ENCODE peak calls at places on chromosomes 6 and 20, in nine cellular contexts. W, H, T, B, N, L, Z, S and P are unnamed samples.

GRCh38 chr6:72267470-72267869 is 354.4 kb upstream of the KCNQ5 start:
- DNase-seq in N (no peak), B (no peak), L (no peak), S (no peak), Z (peak; percentile 87), H (no peak), T (no peak), W (no peak), P (no peak)

GRCh38 chr20:13855613-13856012 is 70.8 kb downstream of the NDUFAF5 start:
- DNase-seq in L (no peak), Z (no peak), S (no peak), W (no peak), B (no peak), T (no peak), H (no peak), N (no peak), P (no peak)

GRCh38 chr20:33407796-33408195 is 6.5 kb upstream of the CDK5RAP1 start:
- DNase-seq in N (no peak), S (no peak), Z (no peak), L (no peak), B (no peak), T (no peak), W (no peak), H (no peak), P (no peak)

GRCh38 chr6:151497935-151498726 is 4.3 kb downstream of the CCDC170 start:
- DNase-seq in Z (no peak), H (no peak), W (no peak), T (no peak), N (no peak), L (no peak), B (no peak), S (no peak), P (no peak)

GRCh38 chr20:58579819-58580492 is 64.8 kb upstream of the APCDD1L start:
- DNase-seq in W (no peak), H (no peak), T (no peak), S (no peak), L (no peak), Z (no peak), B (no peak), N (no peak), P (no peak)

GRCh38 chr6:165055231-165055630 is 254.2 kb downstream of the C6orf118 start:
- DNase-seq in H (peak; percentile 50), W (no peak), B (no peak), L (no peak), Z (peak; percentile 78), S (no peak), N (no peak), T (no peak), P (peak; percentile 29)

GRCh38 chr20:60053813-60054190 is 95.6 kb downstream of the CDH26 start:
- DNase-seq in W (no peak), H (peak; percentile 24), L (no peak), B (no peak), N (no peak), S (no peak), Z (no peak), T (no peak), P (no peak)

GRCh38 chr20:63047946-63048345 is 41.2 kb upstream of the BHLHE23 start:
- DNase-seq in Z (no peak), W (peak; percentile 0), N (no peak), B (no peak), L (no peak), T (no peak), S (no peak), H (no peak), P (no peak)

GRCh38 chr6:4403023-4403752 is 267.8 kb upstream of the ECI2 start:
- DNase-seq in S (no peak), Z (no peak), H (no peak), L (no peak), N (no peak), T (no peak), W (no peak), B (no peak), P (no peak)

GRCh38 chr20:51995038-51995437 is 192.7 kb upstream of the SALL4 start:
- DNase-seq in W (no peak), S (no peak), Z (no peak), H (no peak), L (no peak), B (no peak), T (no peak), N (no peak), P (no peak)

GRCh38 chr6:13006578-13007300 is 290.2 kb downstream of the PHACTR1 start:
- DNase-seq in B (no peak), T (no peak), L (no peak), N (peak; percentile 39), H (no peak), W (no peak), Z (peak; percentile 46), S (no peak), P (no peak)

GRCh38 chr6:123089223-123089622 is 93.2 kb downstream of the CLVS2 start:
- DNase-seq in T (no peak), S (no peak), L (no peak), N (no peak), Z (no peak), H (no peak), W (no peak), B (no peak), P (no peak)

GRCh38 chr20:9503530-9504251 is 10.7 kb upstream of the LAMP5 start:
- DNase-seq in N (no peak), B (peak; percentile 25), W (no peak), L (no peak), H (peak; percentile 75), T (no peak), Z (peak; percentile 65), S (no peak), P (peak; percentile 48)

GRCh38 chr20:53040678-53041674 is 68.8 kb downstream of the TSHZ2 start:
- DNase-seq in Z (peak; percentile 6), S (no peak), B (no peak), H (peak; percentile 48), N (no peak), W (no peak), T (no peak), L (no peak), P (no peak)

GRCh38 chr6:11778648-11779307 is at the start of gene ADTRP:
- DNase-seq in H (no peak), L (no peak), N (no peak), Z (no peak), T (no peak), B (no peak), S (no peak), W (no peak), P (no peak)

GRCh38 chr6:136226027-136226673 is 24.0 kb downstream of the MTFR2 start:
- DNase-seq in N (peak; percentile 29), H (peak; percentile 79), L (peak; percentile 89), T (no peak), W (peak; percentile 40), B (peak; percentile 67), S (no peak), Z (peak; percentile 56), P (peak; percentile 36)

GRCh38 chr6:141986457-141986856 is 146.3 kb upstream of the GJE1 start:
- DNase-seq in N (no peak), S (no peak), L (no peak), T (no peak), W (no peak), H (no peak), B (no peak), Z (no peak), P (no peak)

GRCh38 chr6:151004415-151005024 is 139.0 kb downstream of the MTHFD1L start:
- DNase-seq in Z (no peak), B (no peak), N (peak; percentile 85), H (no peak), T (no peak), S (no peak), W (no peak), L (no peak), P (no peak)

GRCh38 chr20:9038791-9039190 is 30.1 kb upstream of the PLCB4 start:
- DNase-seq in B (no peak), W (no peak), H (no peak), S (no peak), Z (no peak), L (no peak), N (peak; percentile 70), T (no peak), P (no peak)